ENCODE peak calls at places on chromosomes 6 and 20, in seven cellular contexts. Y, N, P, S, H, E and U are unnamed samples.

GRCh38 chr6:6390849-6391602 is 70.6 kb upstream of the F13A1 start:
- DNase-seq in P (no peak), N (no peak), S (peak), H (no peak), Y (no peak), E (no peak), U (no peak)

GRCh38 chr6:28585335-28585734 is 59.7 kb downstream of the GPX5 start:
- DNase-seq in E (no peak), N (peak), H (no peak), S (no peak), Y (no peak), P (peak), U (peak)

GRCh38 chr6:26097268-26097875 is 10.1 kb downstream of the HFE start:
- DNase-seq in E (peak), N (peak), H (peak), S (peak), P (peak), Y (no peak), U (peak)

GRCh38 chr20:23928788-23929187 is 49.2 kb upstream of the CST5 start:
- DNase-seq in P (no peak), E (no peak), Y (no peak), S (no peak), H (no peak), N (no peak), U (no peak)

GRCh38 chr20:32582659-32583580 is 2.2 kb downstream of the NOL4L start:
- DNase-seq in H (no peak), S (peak), E (peak), N (no peak), Y (peak), P (peak), U (peak)

GRCh38 chr6:11598687-11599086 is 61.1 kb downstream of the TMEM170B start:
- DNase-seq in S (no peak), H (no peak), P (no peak), E (no peak), Y (no peak), N (no peak), U (peak)

GRCh38 chr6:136840612-136841011 is 18.2 kb downstream of the PEX7 start:
- DNase-seq in P (no peak), S (no peak), Y (no peak), E (no peak), H (no peak), N (no peak), U (no peak)

GRCh38 chr6:579339-579738 is 77.6 kb downstream of the HUS1B start:
- DNase-seq in P (peak), E (no peak), H (no peak), S (no peak), Y (no peak), N (peak), U (peak)

GRCh38 chr20:62155428-62156253 is 12.1 kb downstream of the SS18L1 start:
- DNase-seq in P (no peak), H (no peak), N (no peak), E (no peak), Y (no peak), S (peak), U (no peak)

GRCh38 chr20:35541118-35541782 is 628 bp upstream of the ERGIC3 start:
- DNase-seq in N (no peak), P (no peak), E (no peak), Y (no peak), H (no peak), S (peak), U (no peak)

GRCh38 chr6:124962617-124963415 is 579 bp downstream of the RNF217 start:
- DNase-seq in P (peak), H (peak), N (peak), Y (peak), E (no peak), S (peak), U (peak)

GRCh38 chr6:145169726-145170125 is 565.6 kb downstream of the EPM2A start:
- DNase-seq in S (peak), E (no peak), P (no peak), H (no peak), N (no peak), Y (no peak), U (no peak)

GRCh38 chr6:157228421-157229218 is 94.7 kb downstream of the TMEM242 start:
- DNase-seq in Y (no peak), H (no peak), S (peak), P (no peak), N (peak), E (no peak), U (no peak)

GRCh38 chr20:32685541-32686529 is 12.1 kb upstream of the C20orf203 start:
- DNase-seq in S (no peak), H (no peak), P (peak), E (no peak), N (no peak), Y (peak), U (peak)

GRCh38 chr20:23069073-23069472 is 17.1 kb downstream of the CD93 start:
- DNase-seq in E (no peak), S (no peak), N (no peak), H (no peak), P (no peak), Y (no peak), U (no peak)

GRCh38 chr6:161169690-161170089 is 104.2 kb downstream of the AGPAT4 start:
- DNase-seq in S (peak), Y (peak), H (no peak), P (peak), N (peak), E (no peak), U (peak)

GRCh38 chr6:145600299-145600698 is 135.0 kb downstream of the EPM2A start:
- DNase-seq in S (no peak), N (no peak), H (no peak), P (peak), Y (no peak), E (no peak), U (no peak)

GRCh38 chr6:126170875-126171489 is 168.9 kb upstream of the CENPW start:
- DNase-seq in E (no peak), P (peak), Y (no peak), N (no peak), H (no peak), S (no peak), U (peak)